ENCODE peak calls at places on chromosomes 4 and X, in four cellular contexts. L is foreskin fibroblast, Q is GM23248, V is endodermal cell. C is an unnamed sample.

GRCh38 chr4:48667148-48667547 is 112.9 kb downstream of the FRYL start:
- DNase-seq in V (no peak), L (no peak), Q (no peak), C (no peak)

GRCh38 chrX:15675490-15675921 is 10.9 kb upstream of the CLTRN start:
- DNase-seq in L (peak), V (peak), Q (peak), C (peak)

GRCh38 chr4:67700119-67700873 is 659 bp downstream of the UBA6 start:
- DNase-seq in Q (peak), L (no peak), V (no peak), C (no peak)

GRCh38 chr4:26568446-26568994 is 15.4 kb upstream of the TBC1D19 start:
- DNase-seq in V (no peak), Q (peak), L (peak), C (no peak)

GRCh38 chr4:120611092-120611491 is 311.4 kb downstream of the PRDM5 start:
- DNase-seq in L (no peak), Q (no peak), V (no peak), C (no peak)

GRCh38 chr4:22574880-22575279 is 59.0 kb upstream of the ADGRA3 start:
- DNase-seq in Q (no peak), L (no peak), V (no peak), C (no peak)

GRCh38 chr4:13592220-13592619 is 35.3 kb downstream of the BOD1L1 start:
- DNase-seq in V (no peak), Q (no peak), L (no peak), C (no peak)

GRCh38 chr4:158020175-158020574 is 152.7 kb downstream of the GASK1B start:
- DNase-seq in L (peak), V (no peak), Q (peak), C (no peak)

GRCh38 chr4:82223715-82224114 is 150.1 kb downstream of the HNRNPD start:
- DNase-seq in Q (no peak), V (no peak), L (no peak), C (no peak)